ENCODE peak calls at places on chromosomes 4 and X, in seven cellular contexts. One of them, this sample, is unnamed.

GRCh38 chr4:51930557-51930956 is 87.6 kb downstream of the DCUN1D4 start:
- DNase-seq in adrenal gland: no peak
- DNase-seq in HCT116: no peak
- DNase-seq in kidney: no peak
- DNase-seq in left ventricle myocardium inferior: no peak
- DNase-seq in choroid plexus epithelial cell: peak; percentile 22
- DNase-seq in upper lobe of right lung: no peak
- DNase-seq in this sample: peak; percentile 12

GRCh38 chrX:128759745-128760144 is 707.5 kb upstream of the ACTRT1 start:
- DNase-seq in choroid plexus epithelial cell: peak; percentile 19
- DNase-seq in kidney: no peak
- DNase-seq in upper lobe of right lung: no peak
- DNase-seq in adrenal gland: no peak
- DNase-seq in HCT116: no peak
- DNase-seq in left ventricle myocardium inferior: no peak
- DNase-seq in this sample: no peak

GRCh38 chr4:83114576-83114975 is at the start of gene PLAC8:
- DNase-seq in left ventricle myocardium inferior: no peak
- DNase-seq in choroid plexus epithelial cell: peak; percentile 34
- DNase-seq in adrenal gland: no peak
- DNase-seq in kidney: no peak
- DNase-seq in upper lobe of right lung: no peak
- DNase-seq in HCT116: no peak
- DNase-seq in this sample: no peak

GRCh38 chrX:91066104-91066503 is 368.5 kb upstream of the PABPC5 start:
- DNase-seq in choroid plexus epithelial cell: no peak
- DNase-seq in HCT116: no peak
- DNase-seq in upper lobe of right lung: no peak
- DNase-seq in kidney: no peak
- DNase-seq in left ventricle myocardium inferior: no peak
- DNase-seq in adrenal gland: no peak
- DNase-seq in this sample: no peak

GRCh38 chrX:341541-342101 is 23.0 kb upstream of the GTPBP6 start:
- DNase-seq in left ventricle myocardium inferior: peak; percentile 11
- DNase-seq in upper lobe of right lung: peak; percentile 48
- DNase-seq in choroid plexus epithelial cell: no peak
- DNase-seq in HCT116: no peak
- DNase-seq in kidney: peak; percentile 55
- DNase-seq in adrenal gland: peak; percentile 5
- DNase-seq in this sample: no peak

GRCh38 chr4:133483600-133484246 is 334.6 kb downstream of the PCDH10 start:
- DNase-seq in kidney: no peak
- DNase-seq in upper lobe of right lung: no peak
- DNase-seq in choroid plexus epithelial cell: peak; percentile 83
- DNase-seq in HCT116: peak; percentile 34
- DNase-seq in adrenal gland: no peak
- DNase-seq in left ventricle myocardium inferior: no peak
- DNase-seq in this sample: peak; percentile 36

GRCh38 chr4:27168783-27169182 is 308.1 kb downstream of the STIM2 start:
- DNase-seq in adrenal gland: no peak
- DNase-seq in upper lobe of right lung: no peak
- DNase-seq in HCT116: no peak
- DNase-seq in left ventricle myocardium inferior: no peak
- DNase-seq in kidney: no peak
- DNase-seq in choroid plexus epithelial cell: no peak
- DNase-seq in this sample: no peak

GRCh38 chr4:11543710-11544109 is 115.0 kb upstream of the HS3ST1 start:
- DNase-seq in choroid plexus epithelial cell: peak; percentile 56
- DNase-seq in HCT116: peak; percentile 91
- DNase-seq in left ventricle myocardium inferior: no peak
- DNase-seq in upper lobe of right lung: no peak
- DNase-seq in adrenal gland: peak; percentile 14
- DNase-seq in kidney: no peak
- DNase-seq in this sample: peak; percentile 84

GRCh38 chr4:74539043-74539790 is 94.3 kb downstream of the AREG start:
- DNase-seq in HCT116: no peak
- DNase-seq in left ventricle myocardium inferior: no peak
- DNase-seq in choroid plexus epithelial cell: peak; percentile 48
- DNase-seq in kidney: no peak
- DNase-seq in adrenal gland: no peak
- DNase-seq in upper lobe of right lung: no peak
- DNase-seq in this sample: peak; percentile 88

GRCh38 chrX:50889582-50889981 is 21.0 kb upstream of the BMP15 start:
- DNase-seq in left ventricle myocardium inferior: no peak
- DNase-seq in kidney: no peak
- DNase-seq in adrenal gland: no peak
- DNase-seq in choroid plexus epithelial cell: no peak
- DNase-seq in HCT116: no peak
- DNase-seq in upper lobe of right lung: no peak
- DNase-seq in this sample: no peak

GRCh38 chr4:78056265-78057129 is 626 bp upstream of the FRAS1 start:
- DNase-seq in HCT116: peak; percentile 93
- DNase-seq in left ventricle myocardium inferior: peak; percentile 70
- DNase-seq in choroid plexus epithelial cell: peak; percentile 72
- DNase-seq in kidney: peak; percentile 81
- DNase-seq in adrenal gland: peak; percentile 55
- DNase-seq in upper lobe of right lung: peak; percentile 72
- DNase-seq in this sample: peak; percentile 84

GRCh38 chr4:109966891-109967481 is 54.3 kb downstream of the EGF start:
- DNase-seq in choroid plexus epithelial cell: no peak
- DNase-seq in HCT116: no peak
- DNase-seq in adrenal gland: no peak
- DNase-seq in left ventricle myocardium inferior: no peak
- DNase-seq in upper lobe of right lung: no peak
- DNase-seq in kidney: no peak
- DNase-seq in this sample: no peak

GRCh38 chrX:140933056-140933455 is 69.3 kb upstream of the SPANXB1 start:
- DNase-seq in kidney: no peak
- DNase-seq in adrenal gland: no peak
- DNase-seq in choroid plexus epithelial cell: no peak
- DNase-seq in HCT116: no peak
- DNase-seq in left ventricle myocardium inferior: no peak
- DNase-seq in upper lobe of right lung: no peak
- DNase-seq in this sample: no peak

GRCh38 chrX:122739770-122740169 is 444.3 kb upstream of the GRIA3 start:
- DNase-seq in upper lobe of right lung: no peak
- DNase-seq in adrenal gland: no peak
- DNase-seq in left ventricle myocardium inferior: no peak
- DNase-seq in choroid plexus epithelial cell: peak; percentile 3
- DNase-seq in kidney: no peak
- DNase-seq in HCT116: no peak
- DNase-seq in this sample: peak; percentile 0

GRCh38 chr4:75584067-75584466 is 28.2 kb downstream of the ODAPH start:
- DNase-seq in upper lobe of right lung: no peak
- DNase-seq in adrenal gland: no peak
- DNase-seq in choroid plexus epithelial cell: peak; percentile 26
- DNase-seq in HCT116: no peak
- DNase-seq in kidney: no peak
- DNase-seq in left ventricle myocardium inferior: no peak
- DNase-seq in this sample: peak; percentile 3

GRCh38 chr4:139950568-139950967 is 203.4 kb downstream of the MAML3 start:
- DNase-seq in adrenal gland: no peak
- DNase-seq in left ventricle myocardium inferior: no peak
- DNase-seq in HCT116: no peak
- DNase-seq in choroid plexus epithelial cell: peak; percentile 87
- DNase-seq in kidney: no peak
- DNase-seq in upper lobe of right lung: no peak
- DNase-seq in this sample: peak; percentile 39

GRCh38 chr4:14111730-14112171 is 484.2 kb upstream of the BOD1L1 start:
- DNase-seq in choroid plexus epithelial cell: no peak
- DNase-seq in upper lobe of right lung: no peak
- DNase-seq in adrenal gland: no peak
- DNase-seq in kidney: no peak
- DNase-seq in HCT116: no peak
- DNase-seq in left ventricle myocardium inferior: no peak
- DNase-seq in this sample: peak; percentile 84

DNA sequence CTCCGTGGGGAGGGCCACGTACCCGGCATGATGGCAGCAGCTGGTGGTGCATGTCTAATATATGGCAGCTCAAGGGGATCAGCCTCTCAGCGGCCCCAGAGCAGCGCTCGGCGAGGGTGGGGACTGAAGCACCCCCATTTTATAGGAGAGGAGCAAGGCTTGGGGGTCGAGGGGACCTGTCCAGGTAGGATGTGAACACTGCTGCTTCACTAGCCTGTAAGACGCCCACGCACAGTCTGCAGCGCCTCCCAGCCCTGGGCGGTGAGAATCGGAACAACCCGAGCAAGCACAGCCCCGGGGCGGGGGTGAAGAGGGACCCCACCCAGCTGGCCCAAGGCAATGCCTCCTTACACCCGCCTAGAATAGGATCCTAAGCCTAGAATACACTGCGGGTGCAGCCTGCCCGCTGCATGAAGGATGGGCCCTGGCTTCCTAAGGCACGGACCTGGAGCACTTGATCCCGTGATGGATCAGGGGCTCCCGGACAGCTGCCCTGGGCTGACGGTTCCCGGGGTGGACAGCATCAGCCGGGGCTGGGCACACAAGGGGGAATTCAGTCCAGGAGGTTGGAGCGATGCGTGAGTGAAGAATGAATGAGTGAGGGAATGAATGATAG is 17.6 kb downstream of the ADRA2C start:
- DNase-seq in left ventricle myocardium inferior: no peak
- DNase-seq in HCT116: no peak
- DNase-seq in kidney: peak; percentile 66
- DNase-seq in choroid plexus epithelial cell: peak; percentile 3
- DNase-seq in adrenal gland: no peak
- DNase-seq in upper lobe of right lung: no peak
- DNase-seq in this sample: no peak
- TF ChIP-seq CTCF in left ventricle myocardium inferior: peak; percentile 47
- TF ChIP-seq CTCF in HCT116: peak; percentile 77
- TF ChIP-seq CTCF in kidney: peak; percentile 46
- TF ChIP-seq CTCF in choroid plexus epithelial cell: peak; percentile 28
- TF ChIP-seq CTCF in adrenal gland: peak; percentile 13
- TF ChIP-seq CTCF in upper lobe of right lung: peak; percentile 21
- TF ChIP-seq CTCF in this sample: no peak

DNA sequence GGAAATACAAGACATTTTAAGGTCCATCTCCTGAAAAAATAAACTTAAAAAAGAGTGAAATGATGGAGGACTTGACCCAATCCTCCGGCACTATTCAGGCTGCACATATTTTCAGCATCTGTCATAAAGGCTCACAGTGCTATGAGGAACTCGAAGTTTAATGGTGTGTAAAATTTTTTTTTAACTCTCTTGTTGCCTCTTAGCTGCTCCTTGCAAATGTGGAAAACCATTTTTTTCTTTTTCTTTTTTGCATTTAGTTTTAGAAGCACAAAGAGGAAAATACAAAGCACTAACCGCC is 204.7 kb downstream of the MID1 start:
- DNase-seq in upper lobe of right lung: no peak
- DNase-seq in choroid plexus epithelial cell: peak; percentile 61
- DNase-seq in kidney: no peak
- DNase-seq in left ventricle myocardium inferior: no peak
- DNase-seq in HCT116: no peak
- DNase-seq in adrenal gland: no peak
- DNase-seq in this sample: peak; percentile 52
- H3K4me3 ChIP-seq in upper lobe of right lung: no peak overlapping the region
- H3K4me3 ChIP-seq in choroid plexus epithelial cell: no peak overlapping the region
- H3K4me3 ChIP-seq in kidney: no peak overlapping the region
- H3K4me3 ChIP-seq in left ventricle myocardium inferior: no peak overlapping the region
- H3K4me3 ChIP-seq in HCT116: no peak overlapping the region
- H3K4me3 ChIP-seq in adrenal gland: no peak overlapping the region
- H3K4me3 ChIP-seq in this sample: no peak overlapping the region

DNA sequence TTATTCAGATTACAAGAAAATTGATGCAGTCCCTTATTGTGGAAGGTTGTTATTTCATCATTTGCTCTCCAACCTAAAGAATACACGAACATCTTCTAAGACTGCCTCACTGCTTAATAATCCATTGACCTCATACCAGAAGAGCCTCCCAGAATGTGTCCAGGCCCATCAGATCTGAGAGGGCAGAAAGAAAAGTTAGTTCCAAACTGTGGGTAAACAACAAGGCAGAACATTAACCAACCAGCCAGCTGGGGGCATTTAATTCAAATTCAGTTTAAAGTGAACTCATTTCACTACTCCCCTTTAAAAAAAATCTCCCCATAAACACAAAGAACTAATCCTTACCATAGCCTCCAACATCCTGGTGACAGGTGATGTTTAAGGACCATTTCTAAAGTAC is 13.8 kb downstream of the GPC4 start:
- DNase-seq in adrenal gland: no peak
- DNase-seq in kidney: no peak
- DNase-seq in HCT116: no peak
- DNase-seq in left ventricle myocardium inferior: no peak
- DNase-seq in upper lobe of right lung: no peak
- DNase-seq in choroid plexus epithelial cell: peak; percentile 30
- DNase-seq in this sample: no peak
- TF ChIP-seq CTCF in adrenal gland: no peak
- TF ChIP-seq CTCF in kidney: no peak
- TF ChIP-seq CTCF in HCT116: no peak
- TF ChIP-seq CTCF in left ventricle myocardium inferior: no peak
- TF ChIP-seq CTCF in upper lobe of right lung: no peak
- TF ChIP-seq CTCF in choroid plexus epithelial cell: no peak
- TF ChIP-seq CTCF in this sample: no peak

DNA sequence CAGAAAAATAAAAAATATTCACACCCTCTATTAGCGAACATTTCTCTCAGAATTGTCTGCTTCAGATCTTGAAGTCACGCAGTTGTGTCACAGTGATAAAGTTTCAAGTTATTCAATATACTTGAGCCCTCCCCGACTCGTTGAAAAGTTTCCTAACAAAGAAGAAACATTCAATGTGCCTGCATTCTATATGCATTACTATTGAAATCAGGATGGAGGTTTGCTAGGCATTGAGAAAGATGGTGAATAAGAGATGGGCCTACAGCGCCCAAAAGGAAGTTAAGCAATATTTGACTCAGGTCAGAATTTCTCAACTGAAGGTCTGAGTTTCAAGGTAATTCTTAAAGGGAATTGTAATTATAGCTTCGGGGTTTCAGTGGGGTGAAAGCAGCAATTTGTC is 6.1 kb downstream of the TCEANC start:
- DNase-seq in upper lobe of right lung: no peak
- DNase-seq in adrenal gland: no peak
- DNase-seq in left ventricle myocardium inferior: no peak
- DNase-seq in HCT116: no peak
- DNase-seq in choroid plexus epithelial cell: peak; percentile 75
- DNase-seq in kidney: no peak
- DNase-seq in this sample: peak; percentile 59
- H3K4me3 ChIP-seq in upper lobe of right lung: no peak overlapping the region
- H3K4me3 ChIP-seq in adrenal gland: no peak overlapping the region
- H3K4me3 ChIP-seq in left ventricle myocardium inferior: no peak overlapping the region
- H3K4me3 ChIP-seq in HCT116: no peak overlapping the region
- H3K4me3 ChIP-seq in choroid plexus epithelial cell: no peak overlapping the region
- H3K4me3 ChIP-seq in kidney: no peak overlapping the region
- H3K4me3 ChIP-seq in this sample: no peak overlapping the region

DNA sequence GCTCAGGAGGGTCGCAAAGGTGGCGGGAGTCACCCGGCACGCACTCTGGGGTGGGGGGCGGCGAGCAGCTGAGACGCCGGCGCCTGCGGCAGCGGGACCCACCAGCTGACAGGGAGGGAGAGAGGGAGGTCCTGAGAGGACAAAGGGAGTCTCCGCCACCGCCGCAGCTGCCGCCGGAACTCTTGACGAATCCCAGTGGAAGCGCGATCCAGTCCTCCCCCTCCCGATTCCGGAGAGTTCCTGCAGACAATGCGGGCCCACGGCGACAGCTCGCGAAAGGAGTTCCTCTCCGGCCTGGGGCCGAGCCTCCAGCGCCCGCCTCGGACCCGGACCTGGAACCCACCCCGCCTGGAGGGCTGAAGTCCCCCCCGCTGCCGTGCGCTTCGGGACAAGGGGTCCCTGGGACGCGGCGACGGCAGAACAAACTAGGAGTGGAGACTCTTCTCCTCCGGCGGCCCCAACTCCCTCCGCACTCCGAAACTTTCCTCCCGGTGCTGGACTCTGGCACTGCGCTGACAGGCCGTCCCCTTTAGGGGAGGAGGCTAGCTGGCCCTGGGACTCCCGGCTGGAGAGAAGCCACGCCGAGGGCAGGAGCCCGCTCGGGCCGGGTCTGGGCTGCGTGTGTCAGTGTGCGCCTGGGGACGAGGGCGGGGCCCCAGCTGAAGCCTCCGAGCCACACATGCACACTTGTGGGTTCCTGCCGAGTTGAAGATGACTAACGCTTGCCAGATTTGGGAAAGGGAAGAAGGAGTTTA is at the start of gene ANTXR2:
- DNase-seq in adrenal gland: peak; percentile 96
- DNase-seq in kidney: peak; percentile 97
- DNase-seq in choroid plexus epithelial cell: peak; percentile 95
- DNase-seq in upper lobe of right lung: peak; percentile 93
- DNase-seq in HCT116: peak; percentile 49
- DNase-seq in left ventricle myocardium inferior: peak; percentile 94
- DNase-seq in this sample: peak; percentile 98
- TF ChIP-seq CTCF in adrenal gland: peak; percentile 14
- TF ChIP-seq CTCF in kidney: no peak
- TF ChIP-seq CTCF in choroid plexus epithelial cell: no peak
- TF ChIP-seq CTCF in upper lobe of right lung: peak; percentile 15
- TF ChIP-seq CTCF in HCT116: no peak
- TF ChIP-seq CTCF in left ventricle myocardium inferior: peak; percentile 21
- TF ChIP-seq CTCF in this sample: no peak